ENCODE peak calls at places on chromosomes 13 and 19, in seven cellular contexts. J, D, Z, V, H, C and A are unnamed samples. For H3K36me3, the result is how much of the 10 kb centered on the place peaks cover.

GRCh38 chr13:111846396-111847174 is 220.4 kb upstream of the SOX1 start:
- DNase-seq in J (peak), D (no peak), Z (no peak), V (no peak), H (no peak), C (no peak), A (no peak)

GRCh38 chr13:114146629-114147028 is 14.2 kb upstream of the RASA3 start:
- DNase-seq in J (peak), D (peak), Z (peak), V (no peak), H (no peak), C (no peak), A (peak)

GRCh38 chr13:114142640-114143490 is 10.4 kb upstream of the RASA3 start:
- DNase-seq in J (peak), D (no peak), Z (no peak), V (no peak), H (peak), C (no peak), A (no peak)

GRCh38 chr19:3123088-3123721 is 12.6 kb upstream of the GNA15 start:
- DNase-seq in J (no peak), D (no peak), Z (no peak), V (no peak), H (no peak), C (no peak), A (no peak)

GRCh38 chr19:33686246-33686645 is 64.5 kb downstream of the CHST8 start:
- DNase-seq in J (no peak), D (peak), Z (no peak), V (no peak), H (no peak), C (no peak), A (peak)

GRCh38 chr19:10006752-10007323 is 3.5 kb downstream of the COL5A3 start:
- DNase-seq in J (no peak), D (no peak), Z (no peak), V (no peak), H (no peak), C (no peak), A (no peak)

GRCh38 chr13:99422556-99423220 is 78.6 kb upstream of the TM9SF2 start:
- DNase-seq in J (no peak), D (no peak), Z (no peak), V (no peak), H (no peak), C (no peak), A (peak)

GRCh38 chr13:50843256-50844043 is at the start of gene DLEU7:
- DNase-seq in J (peak), D (peak), Z (peak), V (no peak), H (no peak), C (no peak), A (no peak)

GRCh38 chr13:90950134-90950533 is 397.4 kb upstream of the MIR17HG start:
- DNase-seq in J (no peak), D (no peak), Z (no peak), V (no peak), H (no peak), C (no peak), A (peak)

GRCh38 chr19:44593294-44593693 is 20.1 kb upstream of the IGSF23 start:
- DNase-seq in J (no peak), D (no peak), Z (no peak), V (no peak), H (no peak), C (no peak), A (no peak)

GRCh38 chr13:100506154-100506553 is 82.4 kb downstream of the GGACT start:
- DNase-seq in J (no peak), D (no peak), Z (no peak), V (no peak), H (no peak), C (no peak), A (no peak)

GRCh38 chr19:58399903-58400637 is 4.6 kb downstream of the RNF225 start:
- DNase-seq in J (no peak), D (peak), Z (no peak), V (no peak), H (no peak), C (no peak), A (no peak)

GRCh38 chr13:99983401-99984133 is 2.0 kb downstream of the ZIC2 start:
- DNase-seq in J (peak), D (peak), Z (peak), V (no peak), H (peak), C (no peak), A (no peak)

GRCh38 chr13:77519808-77520207 is 15.7 kb upstream of the SCEL start:
- DNase-seq in J (no peak), D (no peak), Z (no peak), V (peak), H (no peak), C (no peak), A (no peak)

GRCh38 chr13:43390101-43390500 is 366.7 kb downstream of the DNAJC15 start:
- DNase-seq in J (no peak), D (no peak), Z (no peak), V (no peak), H (peak), C (no peak), A (no peak)

GRCh38 chr13:102555914-102556553 is 40.8 kb upstream of the TPP2 start:
- DNase-seq in J (no peak), D (no peak), Z (peak), V (peak), H (peak), C (peak), A (peak)

GRCh38 chr13:27172495-27172842 is 858 bp upstream of the USP12 start:
- DNase-seq in J (no peak), D (peak), Z (no peak), V (no peak), H (no peak), C (no peak), A (no peak)

GRCh38 chr13:81442904-81443303 is 1102.0 kb upstream of the SPRY2 start:
- DNase-seq in J (no peak), D (no peak), Z (no peak), V (no peak), H (no peak), C (no peak), A (no peak)

GRCh38 chr19:44303976-44304568 is 753 bp downstream of the ZNF235 start:
- DNase-seq in J (peak), D (peak), Z (peak), V (no peak), H (peak), C (peak), A (peak)

GRCh38 chr19:58059681-58060080 is 599 bp downstream of the ZNF135 start:
- DNase-seq in J (no peak), D (no peak), Z (no peak), V (no peak), H (no peak), C (no peak), A (no peak)

GRCh38 chr13:89733686-89734085 is 1613.8 kb upstream of the MIR17HG start:
- DNase-seq in J (no peak), D (no peak), Z (no peak), V (no peak), H (no peak), C (no peak), A (no peak)

GRCh38 chr19:48489608-48490216 is 20.5 kb downstream of the CYTH2 start:
- DNase-seq in J (peak), D (peak), Z (peak), V (peak), H (peak), C (peak), A (peak)

GRCh38 chr19:48501961-48502719 is 9.5 kb downstream of the LMTK3 start:
- DNase-seq in J (peak), D (peak), Z (peak), V (no peak), H (peak), C (peak), A (peak)

GRCh38 chr13:58573742-58574141 is 942.2 kb downstream of the PCDH17 start:
- DNase-seq in J (no peak), D (no peak), Z (no peak), V (no peak), H (no peak), C (no peak), A (no peak)

GRCh38 chr13:97912139-97912535 is 41.3 kb upstream of the IPO5 start:
- DNase-seq in J (no peak), D (no peak), Z (no peak), V (no peak), H (no peak), C (no peak), A (no peak)

GRCh38 chr13:50375792-50376191 is 360.5 kb downstream of the KCNRG start:
- DNase-seq in J (no peak), D (peak), Z (no peak), V (no peak), H (peak), C (no peak), A (no peak)

GRCh38 chr19:10137751-10138682 is 18.3 kb upstream of the EIF3G start:
- DNase-seq in J (no peak), D (peak), Z (no peak), V (no peak), H (no peak), C (no peak), A (no peak)

GRCh38 chr19:43997631-43998290 is 5.0 kb upstream of the ZNF230 start:
- DNase-seq in J (peak), D (no peak), Z (no peak), V (no peak), H (no peak), C (no peak), A (no peak)

GRCh38 chr13:50598338-50598737 is 245.2 kb downstream of the DLEU7 start:
- DNase-seq in J (no peak), D (no peak), Z (no peak), V (no peak), H (no peak), C (no peak), A (peak)

GRCh38 chr13:104831823-104832222 is 1703.6 kb downstream of the EFNB2 start:
- DNase-seq in J (no peak), D (no peak), Z (peak), V (no peak), H (no peak), C (no peak), A (peak)

GRCh38 chr13:47545206-47545605 is 455.9 kb downstream of the SUCLA2 start:
- DNase-seq in J (no peak), D (no peak), Z (no peak), V (no peak), H (no peak), C (no peak), A (no peak)

GRCh38 chr13:19267746-19268145 is 86.1 kb upstream of the TUBA3C start:
- DNase-seq in J (no peak), D (no peak), Z (no peak), V (no peak), H (no peak), C (no peak), A (no peak)

GRCh38 chr19:10565028-10565566 is 713 bp downstream of the KRI1 start:
- DNase-seq in J (peak), D (peak), Z (peak), V (peak), H (peak), C (no peak), A (peak)

GRCh38 chr13:24652346-24652745 is 27.9 kb upstream of the ATP12A start:
- DNase-seq in J (no peak), D (no peak), Z (no peak), V (no peak), H (no peak), C (no peak), A (no peak)

GRCh38 chr13:41306271-41307150 is 4.6 kb upstream of the NAA16 start:
- DNase-seq in J (no peak), D (peak), Z (no peak), V (peak), H (no peak), C (no peak), A (no peak)

GRCh38 chr13:113786262-113786841 is 27.3 kb downstream of the TMEM255B start:
- DNase-seq in J (peak), D (peak), Z (no peak), V (peak), H (peak), C (no peak), A (no peak)

DNA sequence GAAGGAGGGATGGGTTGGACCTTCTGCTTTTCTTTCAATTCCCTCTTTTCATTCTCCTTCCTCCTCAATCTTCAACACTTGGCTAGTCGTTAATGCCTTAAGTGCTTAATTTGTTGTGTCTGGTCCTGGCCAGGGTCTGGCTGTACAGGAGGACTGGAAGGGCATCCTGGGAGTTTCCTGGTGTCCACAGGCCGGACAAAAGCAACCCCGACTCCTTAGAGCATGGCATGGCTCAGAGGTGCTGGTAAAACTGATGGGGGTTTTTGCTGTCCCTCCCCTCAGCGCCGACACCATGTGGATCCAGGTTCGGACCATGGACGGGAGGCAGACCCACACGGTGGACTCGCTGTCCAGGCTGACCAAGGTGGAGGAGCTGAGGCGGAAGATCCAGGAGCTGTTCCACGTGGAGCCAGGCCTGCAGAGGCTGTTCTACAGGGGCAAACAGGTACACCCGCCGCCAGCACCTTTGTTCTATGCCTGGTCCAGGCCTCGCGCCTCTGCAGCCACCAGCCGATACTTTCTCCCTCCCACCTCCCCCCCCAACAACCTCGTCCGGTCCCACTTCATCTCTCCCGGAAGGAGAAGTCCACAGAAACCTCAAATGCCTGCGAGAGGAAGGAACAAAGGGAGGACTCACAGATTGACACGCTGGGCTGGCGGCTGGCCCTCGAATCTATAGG is 1.4 kb downstream of the UHRF1 start:
- DNase-seq in J (no peak), D (peak), Z (peak), V (peak), H (peak), C (peak), A (no peak)
- H3K36me3 ChIP-seq in J (under half), D (under half), Z (under half), V (under half), H (under half), C (under half), A (half or more)

DNA sequence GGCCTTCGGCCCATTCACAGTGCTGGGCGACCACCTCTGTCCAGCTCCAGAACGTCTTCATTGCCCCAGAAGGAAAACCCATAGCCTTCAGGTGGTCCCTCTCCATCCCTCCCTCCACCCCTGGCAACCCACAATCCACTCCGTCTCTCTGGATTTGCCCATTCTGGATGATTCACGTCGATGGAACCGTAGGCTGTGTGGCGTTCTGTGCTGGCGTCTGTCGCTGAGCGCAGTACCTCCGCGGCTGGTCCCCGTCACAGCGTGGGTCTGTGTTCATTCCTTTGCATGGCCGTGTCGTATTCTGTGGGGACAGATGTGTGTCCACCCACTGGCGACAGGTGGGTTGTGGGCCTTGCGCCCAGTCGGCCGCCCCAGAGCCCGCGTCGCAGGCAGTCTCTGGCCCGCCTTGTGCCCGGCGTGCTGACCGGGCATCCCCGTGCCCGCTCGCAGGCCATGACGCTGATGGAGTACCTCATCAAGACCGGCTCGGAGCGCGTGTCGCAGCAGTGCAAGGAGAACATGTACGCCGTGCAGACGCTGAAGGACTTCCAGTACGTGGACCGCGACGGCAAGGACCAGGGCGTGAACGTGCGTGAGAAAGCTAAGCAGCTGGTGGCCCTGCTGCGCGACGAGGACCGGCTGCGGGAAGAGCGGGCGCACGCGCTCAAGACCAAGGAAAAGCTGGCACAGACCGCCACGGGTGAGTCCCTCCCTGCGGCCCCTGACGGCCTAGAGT is 10.1 kb downstream of the EPN1 start:
- DNase-seq in J (no peak), D (no peak), Z (no peak), V (no peak), H (no peak), C (no peak), A (no peak)
- H3K36me3 ChIP-seq in J (under half), D (under half), Z (under half), V (under half), H (half or more), C (under half), A (half or more)

GRCh38 chr19:7415857-7416371 is 67.2 kb downstream of the ARHGEF18 start:
- DNase-seq in J (no peak), D (no peak), Z (no peak), V (no peak), H (no peak), C (no peak), A (no peak)
- H3K36me3 ChIP-seq in J (under half), D (under half), Z (under half), V (under half), H (under half), C (under half), A (under half)

DNA sequence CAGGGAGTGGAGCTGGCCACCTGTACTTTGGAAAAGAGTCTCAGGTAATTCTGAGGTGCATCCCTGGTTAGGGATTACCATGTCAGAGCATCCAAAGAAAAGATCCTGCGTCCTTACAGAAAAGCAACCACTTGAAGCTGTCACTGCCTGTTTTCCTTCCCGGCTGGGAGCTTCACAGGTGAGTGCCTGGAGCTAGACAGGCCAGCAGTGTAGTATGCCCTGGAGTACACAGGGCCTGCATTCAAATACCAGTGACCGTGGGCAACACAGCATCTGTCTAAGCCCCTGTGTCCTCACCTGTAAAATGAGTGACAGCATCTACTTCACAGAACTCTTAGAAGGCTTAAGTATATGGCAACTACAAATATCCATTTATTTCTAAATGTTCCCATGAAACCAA is 29.0 kb downstream of the DZIP1 start:
- DNase-seq in J (no peak), D (no peak), Z (no peak), V (no peak), H (no peak), C (no peak), A (no peak)
- H3K36me3 ChIP-seq in J (half or more), D (under half), Z (under half), V (under half), H (under half), C (under half), A (half or more)

GRCh38 chr19:1455336-1456120 is 5.6 kb downstream of the APC2 start:
- DNase-seq in J (peak), D (peak), Z (peak), V (peak), H (peak), C (peak), A (peak)
- H3K36me3 ChIP-seq in J (under half), D (under half), Z (under half), V (under half), H (under half), C (under half), A (under half)